ENCODE peak calls at places on chromosomes 7 and 10, in five cellular contexts. E is transverse colon, T is GM12878, B is stomach, N is sigmoid colon. P is an unnamed sample.

GRCh38 chr10:97618733-97619132 is 14.6 kb downstream of the MORN4 start:
- DNase-seq in E (no peak), B (no peak), T (no peak), N (no peak), P (no peak)

GRCh38 chr10:26555719-26556368 is 117.7 kb downstream of the APBB1IP start:
- DNase-seq in N (peak), B (peak), T (no peak), E (peak), P (no peak)

GRCh38 chr7:19090526-19090925 is 26.9 kb downstream of the TWIST1 start:
- DNase-seq in B (no peak), E (no peak), N (no peak), T (no peak), P (no peak)

GRCh38 chr7:16579216-16579615 is 52.6 kb downstream of the LRRC72 start:
- DNase-seq in E (no peak), T (no peak), N (no peak), B (no peak), P (no peak)

GRCh38 chr10:117470733-117471132 is 71.8 kb upstream of the EMX2 start:
- DNase-seq in T (no peak), B (no peak), N (no peak), E (no peak), P (no peak)

GRCh38 chr10:50326757-50327701 is 75.7 kb upstream of the ASAH2 start:
- DNase-seq in T (no peak), B (no peak), E (no peak), N (no peak), P (no peak)

GRCh38 chr10:27440021-27440420 is 64.1 kb upstream of the RAB18 start:
- DNase-seq in E (no peak), B (no peak), T (no peak), N (no peak), P (no peak)

GRCh38 chr10:78556700-78557432 is 511.9 kb upstream of the ZMIZ1 start:
- DNase-seq in N (no peak), T (no peak), E (no peak), B (no peak), P (no peak)

GRCh38 chr7:13949939-13950338 is 39.5 kb downstream of the ETV1 start:
- DNase-seq in E (no peak), B (no peak), N (no peak), T (no peak), P (no peak)

GRCh38 chr7:36667007-36667406 is 57.3 kb downstream of the AOAH start:
- DNase-seq in T (no peak), E (no peak), N (no peak), B (no peak), P (no peak)
- TF ChIP-seq POLR2AphosphoS5 in T (no peak), E (no peak), N (no peak), B (no peak), P (no peak)

GRCh38 chr10:92757720-92758119 is 68.0 kb downstream of the HHEX start:
- DNase-seq in B (no peak), N (no peak), E (no peak), T (no peak), P (no peak)
- TF ChIP-seq EP300 in B (no peak), N (no peak), E (no peak), T (no peak), P (no peak)

GRCh38 chr10:29917311-29917710 is 142.1 kb downstream of the JCAD start:
- DNase-seq in E (no peak), T (no peak), B (peak), N (no peak), P (no peak)

GRCh38 chr10:29918623-29919400 is 140.6 kb downstream of the JCAD start:
- DNase-seq in E (no peak), N (no peak), T (no peak), B (peak), P (no peak)

GRCh38 chr10:29915116-29915785 is 144.1 kb downstream of the JCAD start:
- DNase-seq in B (no peak), T (no peak), N (no peak), E (no peak), P (no peak)

GRCh38 chr10:29920408-29921070 is 138.8 kb downstream of the JCAD start:
- DNase-seq in N (no peak), B (no peak), T (no peak), E (no peak), P (no peak)

GRCh38 chr10:29916669-29917068 is 142.7 kb downstream of the JCAD start:
- DNase-seq in T (no peak), E (no peak), N (no peak), B (no peak), P (no peak)
- H3K27ac ChIP-seq in T (no peak), E (no peak), N (no peak), B (no peak), P (no peak)

GRCh38 chr10:106941297-106942034 is 223.0 kb downstream of the SORCS1 start:
- DNase-seq in B (no peak), T (no peak), E (no peak), N (no peak), P (no peak)
- TF ChIP-seq POLR2AphosphoS5 in B (no peak), T (no peak), E (no peak), N (no peak), P (no peak)

GRCh38 chr7:101166603-101166908 is 1.2 kb upstream of the VGF start:
- DNase-seq in T (no peak), E (no peak), N (no peak), B (no peak), P (no peak)

GRCh38 chr7:101166909-101167644 is 1.7 kb upstream of the VGF start:
- DNase-seq in T (no peak), B (no peak), E (no peak), N (no peak), P (no peak)

GRCh38 chr7:101164071-101164840 is 1.1 kb downstream of the VGF start:
- DNase-seq in T (no peak), B (peak), E (no peak), N (no peak), P (peak)

GRCh38 chr7:101165958-101166602 is 711 bp upstream of the VGF start:
- DNase-seq in T (no peak), N (no peak), E (no peak), B (no peak), P (no peak)

DNA sequence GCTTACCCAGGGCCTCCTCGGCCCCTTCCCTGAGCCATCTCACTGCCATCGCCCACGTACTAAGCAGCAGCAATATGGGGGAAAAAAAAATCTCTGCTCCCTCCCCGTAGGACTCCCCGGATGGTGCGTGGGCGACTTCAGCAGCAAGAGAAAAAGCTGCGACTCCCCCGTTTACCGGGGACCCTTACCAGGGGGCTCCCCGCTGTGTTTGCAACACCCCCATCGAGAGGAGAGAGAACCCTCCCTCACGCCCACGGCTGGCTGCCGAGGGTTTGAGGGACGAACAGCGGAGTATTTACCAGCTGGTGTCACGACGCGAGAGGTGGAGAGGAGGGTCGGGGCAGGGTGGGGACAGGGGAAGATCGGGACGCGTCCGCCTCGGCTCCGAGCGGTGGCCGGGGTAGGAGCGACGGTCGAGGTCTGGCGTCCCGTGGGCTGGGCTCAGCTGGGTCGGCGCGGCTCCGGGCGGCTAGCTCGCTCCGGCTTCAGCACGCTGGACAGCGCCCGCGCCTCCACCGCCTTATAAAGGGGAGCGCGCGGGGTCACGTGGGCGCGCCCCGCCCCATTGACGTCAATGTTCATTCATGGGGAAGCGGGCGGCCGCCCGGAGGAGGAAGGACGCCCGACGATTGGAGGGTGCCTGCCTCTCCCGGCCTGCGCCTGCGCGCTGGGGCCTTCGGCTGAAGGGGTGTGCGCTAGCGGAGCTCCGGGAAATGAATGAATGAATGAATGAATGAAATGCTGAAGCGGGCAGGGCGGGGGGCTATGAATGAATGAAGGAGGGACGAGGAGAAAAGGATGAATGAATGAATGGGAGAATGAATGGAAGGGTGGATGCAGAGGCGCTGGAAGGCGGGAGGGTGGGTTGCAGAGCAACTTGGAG is at the start of gene VGF:
- DNase-seq in B (peak), N (peak), T (no peak), E (peak), P (peak)
- TF ChIP-seq EP300 in B (no peak), N (no peak), T (no peak), E (no peak), P (peak)

DNA sequence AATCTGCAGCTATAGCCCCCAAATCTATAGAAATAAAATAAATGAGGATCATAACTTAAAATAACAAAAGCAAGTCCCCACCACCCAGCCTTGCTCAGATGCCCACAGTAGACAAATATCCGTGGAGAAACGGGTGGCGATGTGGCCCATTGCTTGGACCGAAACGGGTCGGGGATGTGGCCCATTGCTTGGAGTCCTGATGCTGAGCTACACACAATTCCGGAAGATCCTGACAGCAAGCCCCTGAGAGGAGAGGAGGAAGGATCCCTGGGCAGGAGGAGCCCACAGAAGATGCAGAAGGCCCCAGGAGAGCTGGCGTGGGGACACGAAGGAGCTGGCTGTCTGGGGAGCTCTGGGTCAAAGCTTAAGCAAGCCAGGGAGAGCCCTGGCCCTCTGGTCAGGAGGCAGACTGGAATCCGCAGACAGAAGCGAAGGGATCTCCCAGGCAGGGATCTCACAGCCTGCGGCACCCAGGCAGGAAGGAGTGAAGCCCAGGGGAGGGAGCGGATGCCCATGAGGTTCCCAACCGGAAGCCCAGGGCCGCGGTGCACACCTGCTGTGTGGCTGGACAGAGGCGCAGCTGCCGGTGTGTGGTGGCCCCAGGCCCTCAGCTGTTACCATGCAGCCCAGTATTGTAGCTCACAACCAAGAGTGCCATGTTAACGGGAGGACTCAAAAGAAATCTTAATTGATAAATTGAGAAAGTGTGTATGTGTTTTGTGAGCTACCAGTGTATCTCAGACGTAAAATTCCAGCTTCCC is 138.8 kb downstream of the ADARB2 start:
- DNase-seq in T (no peak), E (no peak), B (no peak), N (no peak), P (no peak)
- H3K27ac ChIP-seq in T (no peak), E (no peak), B (no peak), N (no peak), P (no peak)